ENCODE peak calls at places on chromosomes 3 and 15, in four cellular contexts. One of them, this sample, is unnamed.

GRCh38 chr3:126479642-126480041 is 4.0 kb upstream of the ZXDC start:
- DNase-seq in K562: no peak
- DNase-seq in keratinocyte: no peak
- DNase-seq in psoas muscle: no peak
- DNase-seq in this sample: no peak

GRCh38 chr3:150180349-150180748 is 209.7 kb upstream of the PFN2 start:
- DNase-seq in keratinocyte: no peak
- DNase-seq in psoas muscle: no peak
- DNase-seq in K562: no peak
- DNase-seq in this sample: no peak

GRCh38 chr3:146543461-146544012 is 870 bp downstream of the PLSCR1 start:
- DNase-seq in keratinocyte: no peak
- DNase-seq in K562: peak; percentile 63
- DNase-seq in psoas muscle: no peak
- DNase-seq in this sample: no peak

GRCh38 chr3:132256984-132257383 is 60.2 kb upstream of the ACP3 start:
- DNase-seq in psoas muscle: no peak
- DNase-seq in keratinocyte: no peak
- DNase-seq in K562: peak; percentile 15
- DNase-seq in this sample: no peak

GRCh38 chr15:39360417-39360816 is 220.5 kb upstream of the THBS1 start:
- DNase-seq in K562: no peak
- DNase-seq in keratinocyte: no peak
- DNase-seq in psoas muscle: no peak
- DNase-seq in this sample: no peak

GRCh38 chr3:4814302-4814903 is 164.8 kb upstream of the BHLHE40 start:
- DNase-seq in K562: peak; percentile 99
- DNase-seq in psoas muscle: peak; percentile 44
- DNase-seq in keratinocyte: no peak
- DNase-seq in this sample: no peak

GRCh38 chr15:50764331-50765201 is 940 bp downstream of the SPPL2A start:
- DNase-seq in keratinocyte: no peak
- DNase-seq in K562: peak; percentile 24
- DNase-seq in psoas muscle: no peak
- DNase-seq in this sample: no peak

GRCh38 chr3:14318638-14319037 is 83.8 kb upstream of the SLC6A6 start:
- DNase-seq in psoas muscle: no peak
- DNase-seq in K562: no peak
- DNase-seq in keratinocyte: no peak
- DNase-seq in this sample: no peak

GRCh38 chr3:182683335-182684257 is 109.7 kb upstream of the ATP11B start:
- DNase-seq in K562: peak; percentile 79
- DNase-seq in keratinocyte: no peak
- DNase-seq in psoas muscle: peak; percentile 24
- DNase-seq in this sample: no peak

GRCh38 chr15:55993804-55994539 is 560 bp upstream of the NEDD4 start:
- DNase-seq in keratinocyte: no peak
- DNase-seq in psoas muscle: no peak
- DNase-seq in K562: peak; percentile 47
- DNase-seq in this sample: no peak

GRCh38 chr3:45646051-45646585 is 43.1 kb upstream of the SACM1L start:
- DNase-seq in keratinocyte: no peak
- DNase-seq in psoas muscle: no peak
- DNase-seq in K562: no peak
- DNase-seq in this sample: no peak

GRCh38 chr3:84547971-84548970 is 410.5 kb upstream of the CADM2 start:
- DNase-seq in K562: peak; percentile 3
- DNase-seq in keratinocyte: no peak
- DNase-seq in psoas muscle: peak; percentile 10
- DNase-seq in this sample: peak; percentile 71

GRCh38 chr3:143840636-143841035 is 7.6 kb downstream of the SLC9A9 start:
- DNase-seq in K562: no peak
- DNase-seq in keratinocyte: no peak
- DNase-seq in psoas muscle: no peak
- DNase-seq in this sample: no peak

GRCh38 chr15:63374686-63375520 is 6.7 kb downstream of the CA12 start:
- DNase-seq in K562: no peak
- DNase-seq in psoas muscle: peak; percentile 48
- DNase-seq in keratinocyte: no peak
- DNase-seq in this sample: no peak

GRCh38 chr3:114718897-114719208 is 425.0 kb downstream of the TIGIT start:
- DNase-seq in keratinocyte: no peak
- DNase-seq in psoas muscle: no peak
- DNase-seq in K562: no peak
- DNase-seq in this sample: no peak

GRCh38 chr3:151431940-151432339 is 28.9 kb downstream of the IGSF10 start:
- DNase-seq in psoas muscle: no peak
- DNase-seq in keratinocyte: peak; percentile 46
- DNase-seq in K562: peak; percentile 28
- DNase-seq in this sample: no peak

GRCh38 chr15:62119224-62119925 is 45.7 kb downstream of the C2CD4B start:
- DNase-seq in psoas muscle: no peak
- DNase-seq in K562: peak; percentile 32
- DNase-seq in keratinocyte: peak; percentile 73
- DNase-seq in this sample: no peak

GRCh38 chr15:67108122-67108871 is 42.9 kb downstream of the SMAD3 start:
- DNase-seq in keratinocyte: no peak
- DNase-seq in K562: no peak
- DNase-seq in psoas muscle: no peak
- DNase-seq in this sample: no peak

GRCh38 chr15:57281357-57281756 is 94.9 kb upstream of the CGNL1 start:
- DNase-seq in K562: no peak
- DNase-seq in keratinocyte: no peak
- DNase-seq in psoas muscle: no peak
- DNase-seq in this sample: no peak

GRCh38 chr3:133820129-133820528 is 14.5 kb downstream of the SRPRB start:
- DNase-seq in keratinocyte: peak; percentile 52
- DNase-seq in psoas muscle: no peak
- DNase-seq in K562: no peak
- DNase-seq in this sample: no peak

GRCh38 chr15:63504979-63505841 is 817 bp downstream of the USP3 start:
- DNase-seq in keratinocyte: no peak
- DNase-seq in psoas muscle: peak; percentile 51
- DNase-seq in K562: peak; percentile 75
- DNase-seq in this sample: no peak

GRCh38 chr3:35793668-35794067 is 154.3 kb downstream of the ARPP21 start:
- DNase-seq in keratinocyte: no peak
- DNase-seq in K562: no peak
- DNase-seq in psoas muscle: no peak
- DNase-seq in this sample: no peak

DNA sequence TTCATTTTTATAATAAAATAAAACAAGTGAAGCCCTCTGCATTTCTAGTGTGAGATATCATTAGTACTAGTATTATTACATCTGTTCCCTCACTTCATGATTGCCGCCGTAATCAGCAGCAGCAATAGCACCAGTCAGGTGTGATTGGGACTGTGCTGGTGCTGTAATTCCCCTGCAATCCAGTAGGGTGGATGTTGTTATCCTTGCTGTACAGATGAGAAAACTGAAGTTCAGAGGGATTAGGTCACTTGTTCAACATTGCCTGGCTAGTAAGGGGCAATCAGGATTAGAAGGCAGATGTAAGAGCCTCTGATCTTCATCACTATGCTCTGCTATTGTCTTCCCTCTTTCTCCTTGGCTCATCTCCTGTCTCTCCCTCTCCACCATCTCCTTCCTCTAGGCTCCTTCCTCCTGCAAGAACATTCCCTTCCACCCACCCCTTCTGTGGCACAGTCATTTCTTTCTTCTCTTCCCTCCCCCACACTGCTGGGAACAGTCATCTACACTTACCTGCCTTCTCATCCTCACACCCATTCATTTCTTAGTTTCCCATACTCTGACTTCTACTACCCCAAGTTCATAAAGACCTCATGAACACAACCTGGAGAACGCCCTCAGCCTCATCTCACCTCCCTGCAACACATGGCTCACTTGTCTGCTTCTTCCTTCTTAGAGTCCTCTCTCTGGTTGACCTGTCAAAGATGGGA is 29.7 kb downstream of the CRYGS start:
- DNase-seq in keratinocyte: no peak
- DNase-seq in psoas muscle: no peak
- DNase-seq in K562: peak; percentile 29
- DNase-seq in this sample: no peak
- TF ChIP-seq CTCF in keratinocyte: peak; percentile 70
- TF ChIP-seq CTCF in psoas muscle: no peak
- TF ChIP-seq CTCF in K562: peak; percentile 61
- TF ChIP-seq CTCF in this sample: peak; percentile 48

GRCh38 chr3:11653298-11654055 is 9.8 kb upstream of the VGLL4 start:
- DNase-seq in psoas muscle: no peak
- DNase-seq in keratinocyte: no peak
- DNase-seq in K562: peak; percentile 22
- DNase-seq in this sample: no peak

GRCh38 chr3:11650391-11650790 is 6.7 kb upstream of the VGLL4 start:
- DNase-seq in psoas muscle: no peak
- DNase-seq in K562: no peak
- DNase-seq in keratinocyte: no peak
- DNase-seq in this sample: no peak

GRCh38 chr3:11654166-11654565 is 10.5 kb upstream of the VGLL4 start:
- DNase-seq in psoas muscle: no peak
- DNase-seq in keratinocyte: no peak
- DNase-seq in K562: no peak
- DNase-seq in this sample: no peak

GRCh38 chr3:11651477-11651876 is 7.8 kb upstream of the VGLL4 start:
- DNase-seq in psoas muscle: no peak
- DNase-seq in keratinocyte: no peak
- DNase-seq in K562: no peak
- DNase-seq in this sample: no peak

GRCh38 chr3:11651900-11652299 is 8.2 kb upstream of the VGLL4 start:
- DNase-seq in K562: peak; percentile 54
- DNase-seq in psoas muscle: no peak
- DNase-seq in keratinocyte: no peak
- DNase-seq in this sample: no peak
- TF ChIP-seq CTCF in K562: no peak
- TF ChIP-seq CTCF in psoas muscle: peak; percentile 73
- TF ChIP-seq CTCF in keratinocyte: no peak
- TF ChIP-seq CTCF in this sample: peak; percentile 89

DNA sequence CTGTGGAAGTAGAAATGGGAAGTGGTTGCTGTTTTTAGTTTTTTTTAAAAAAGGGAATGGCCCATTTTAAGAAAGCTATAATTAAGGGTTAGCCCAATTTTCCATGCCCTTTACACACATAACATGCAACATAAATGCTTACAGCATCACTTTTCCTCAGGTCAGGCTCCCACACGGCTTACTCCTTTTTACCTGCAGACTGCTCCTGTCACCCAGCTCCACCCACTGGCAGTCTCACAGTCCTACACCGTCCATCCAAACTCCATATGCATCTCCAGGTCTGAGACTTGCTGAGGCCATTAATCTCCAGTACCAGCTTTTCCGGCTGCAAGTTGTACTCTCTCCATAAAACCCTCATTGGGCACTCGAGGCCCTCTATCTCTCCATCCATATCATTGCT is 19.7 kb downstream of the MORC1 start:
- DNase-seq in K562: peak; percentile 13
- DNase-seq in keratinocyte: no peak
- DNase-seq in psoas muscle: no peak
- DNase-seq in this sample: no peak
- TF ChIP-seq CTCF in K562: peak; percentile 34
- TF ChIP-seq CTCF in keratinocyte: peak; percentile 20
- TF ChIP-seq CTCF in psoas muscle: no peak
- TF ChIP-seq CTCF in this sample: peak; percentile 14

GRCh38 chr3:138921316-138922292 is 25.3 kb downstream of the FOXL2 start:
- DNase-seq in K562: no peak
- DNase-seq in psoas muscle: no peak
- DNase-seq in keratinocyte: no peak
- DNase-seq in this sample: peak; percentile 27
- TF ChIP-seq CTCF in K562: no peak
- TF ChIP-seq CTCF in psoas muscle: no peak
- TF ChIP-seq CTCF in keratinocyte: no peak
- TF ChIP-seq CTCF in this sample: no peak

GRCh38 chr3:137148917-137149316 is 191.1 kb downstream of the IL20RB start:
- DNase-seq in psoas muscle: no peak
- DNase-seq in K562: no peak
- DNase-seq in keratinocyte: no peak
- DNase-seq in this sample: no peak
- TF ChIP-seq CTCF in psoas muscle: no peak
- TF ChIP-seq CTCF in K562: no peak
- TF ChIP-seq CTCF in keratinocyte: no peak
- TF ChIP-seq CTCF in this sample: no peak